ENCODE peak calls at places on chromosomes 6 and 20, in eight cellular contexts. D is astrocyte; J is PC-3; K is hepatocyte; N is CD8-positive, alpha-beta memory T cell; S is SK-N-SH; H is SJSA1; I is transverse colon. X is an unnamed sample.

GRCh38 chr20:64188682-64189529 is 24.7 kb downstream of the MYT1 start:
- DNase-seq in D (peak; percentile 44), J (peak; percentile 31), K (peak; percentile 95), N (no peak), S (peak; percentile 49), H (no peak), I (peak; percentile 12), X (no peak)

GRCh38 chr20:41006936-41007871 is 21.4 kb upstream of the TOP1 start:
- DNase-seq in D (no peak), J (no peak), K (no peak), N (no peak), S (no peak), H (no peak), I (no peak), X (no peak)

GRCh38 chr20:38167851-38168760 is 3.0 kb upstream of the TGM2 start:
- DNase-seq in D (peak; percentile 96), J (peak; percentile 98), K (peak; percentile 52), N (no peak), S (no peak), H (peak; percentile 70), I (peak; percentile 55), X (peak; percentile 30)

GRCh38 chr20:53995949-53996348 is 74.4 kb downstream of the BCAS1 start:
- DNase-seq in D (no peak), J (no peak), K (no peak), N (no peak), S (no peak), H (peak; percentile 33), I (no peak), X (no peak)

GRCh38 chr20:23666698-23667097 is 22.1 kb downstream of the CST4 start:
- DNase-seq in D (no peak), J (no peak), K (no peak), N (no peak), S (no peak), H (no peak), I (no peak), X (no peak)

GRCh38 chr6:54196905-54197304 is 85.7 kb downstream of the MLIP start:
- DNase-seq in D (no peak), J (no peak), K (no peak), N (no peak), S (no peak), H (no peak), I (no peak), X (no peak)

GRCh38 chr6:147205690-147206600 is 1.7 kb downstream of the STXBP5 start:
- DNase-seq in D (peak; percentile 22), J (no peak), K (no peak), N (no peak), S (peak; percentile 41), H (peak; percentile 9), I (peak; percentile 57), X (no peak)

GRCh38 chr20:31894980-31895675 is 24.7 kb downstream of the TTLL9 start:
- DNase-seq in D (peak; percentile 11), J (peak; percentile 72), K (peak; percentile 60), N (no peak), S (no peak), H (peak; percentile 40), I (peak; percentile 45), X (peak; percentile 88)

GRCh38 chr20:14062786-14063185 is 67.5 kb downstream of the MACROD2 start:
- DNase-seq in D (peak; percentile 15), J (peak; percentile 44), K (no peak), N (no peak), S (no peak), H (no peak), I (no peak), X (no peak)

GRCh38 chr6:99289701-99290100 is 59.8 kb downstream of the FAXC start:
- DNase-seq in D (no peak), J (no peak), K (no peak), N (no peak), S (no peak), H (no peak), I (no peak), X (no peak)

GRCh38 chr6:68776382-68776781 is 141.3 kb downstream of the ADGRB3 start:
- DNase-seq in D (no peak), J (no peak), K (no peak), N (no peak), S (no peak), H (no peak), I (no peak), X (no peak)

GRCh38 chr6:87908978-87909802 is 138.5 kb upstream of the SPACA1 start:
- DNase-seq in D (peak; percentile 74), J (no peak), K (no peak), N (no peak), S (no peak), H (peak; percentile 33), I (no peak), X (no peak)

GRCh38 chr6:170464080-170464479 is 89.0 kb downstream of the PSMB1 start:
- DNase-seq in D (no peak), J (no peak), K (no peak), N (no peak), S (no peak), H (no peak), I (no peak), X (no peak)

GRCh38 chr20:63544958-63545516 is 2.5 kb downstream of the SRMS start:
- DNase-seq in D (no peak), J (peak; percentile 97), K (peak; percentile 74), N (no peak), S (no peak), H (no peak), I (peak; percentile 78), X (no peak)

GRCh38 chr6:107642348-107643347 is 152.7 kb downstream of the SOBP start:
- DNase-seq in D (no peak), J (no peak), K (no peak), N (no peak), S (no peak), H (no peak), I (no peak), X (no peak)

GRCh38 chr6:42009844-42010184 is 40.5 kb upstream of the TAF8 start:
- DNase-seq in D (no peak), J (no peak), K (no peak), N (no peak), S (no peak), H (no peak), I (no peak), X (no peak)
- H3K27ac ChIP-seq in D (no peak overlapping the region), J (no peak overlapping the region), K (no peak overlapping the region), N (peak overlapping the region; percentile 36), S (no peak overlapping the region), H (no peak overlapping the region), I (no peak overlapping the region), X (no peak overlapping the region)

DNA sequence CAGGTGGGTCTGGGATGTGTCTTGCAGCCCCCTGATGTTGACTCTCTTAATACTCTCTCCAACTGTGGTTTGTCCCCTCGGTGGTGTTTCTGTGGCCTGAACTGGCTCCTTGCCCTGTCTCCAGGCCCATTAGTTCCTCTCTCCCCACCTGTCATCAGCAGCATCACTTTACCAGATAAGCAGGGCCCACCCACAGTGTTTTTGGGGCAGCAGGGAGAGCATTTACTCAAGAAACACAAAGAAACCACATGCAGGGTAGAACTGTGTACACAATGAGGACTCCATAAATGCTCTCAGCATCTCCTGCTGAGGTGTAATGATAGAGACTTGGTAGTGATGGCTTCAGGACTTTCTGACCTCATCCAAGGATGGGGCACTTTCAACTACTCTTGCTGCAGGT is 20.2 kb upstream of the MRPS18A start:
- DNase-seq in D (no peak), J (no peak), K (no peak), N (no peak), S (no peak), H (peak; percentile 68), I (no peak), X (no peak)
- H3K4me1 ChIP-seq in D (peaks cover 4% of the 10 kb centered on the region), J (peaks cover 27% of the 10 kb centered on the region), K (peaks cover 55% of the 10 kb centered on the region), N (no peaks in the 10 kb centered on the region), S (no peaks in the 10 kb centered on the region), H (peaks cover 59% of the 10 kb centered on the region), I (peaks cover 34% of the 10 kb centered on the region), X (peaks cover 66% of the 10 kb centered on the region)

DNA sequence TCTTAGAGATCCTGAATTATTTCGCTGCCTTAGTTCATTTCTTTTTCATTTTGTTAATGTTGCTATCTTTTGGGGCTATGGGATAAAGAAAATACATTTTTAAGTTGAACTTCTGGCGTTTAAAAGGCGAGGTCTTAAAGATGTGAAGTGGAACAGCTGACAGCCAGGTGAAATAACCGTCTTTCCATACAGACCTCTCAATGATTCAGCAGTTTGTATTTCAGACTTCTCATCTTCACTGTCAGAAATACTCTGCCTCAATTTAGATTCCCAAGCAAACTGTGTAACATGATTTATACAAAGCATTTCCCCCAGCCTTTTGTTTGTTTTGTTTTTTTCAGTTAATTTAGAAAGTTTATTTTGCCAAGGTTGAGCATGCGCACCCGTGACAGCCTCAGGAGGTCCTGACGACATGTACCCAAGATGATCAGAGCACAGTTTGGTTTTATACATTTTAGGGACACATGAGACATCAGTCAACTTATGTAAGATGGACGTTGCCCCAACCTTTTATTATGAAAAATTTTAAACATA is 40.0 kb downstream of the SLC9A8 start:
- DNase-seq in D (no peak), J (no peak), K (no peak), N (no peak), S (no peak), H (peak; percentile 74), I (no peak), X (no peak)
- H3K27ac ChIP-seq in D (no peak overlapping the region), J (no peak overlapping the region), K (no peak overlapping the region), N (no peak overlapping the region), S (peak overlapping the region; percentile 84), H (peak overlapping the region; percentile 61), I (no peak overlapping the region), X (no peak overlapping the region)

GRCh38 chr20:45051497-45052060 is 49.3 kb downstream of the KCNS1 start:
- DNase-seq in D (no peak), J (no peak), K (no peak), N (no peak), S (no peak), H (no peak), I (no peak), X (no peak)

GRCh38 chr20:45055056-45055455 is 45.9 kb downstream of the KCNS1 start:
- DNase-seq in D (no peak), J (no peak), K (no peak), N (no peak), S (no peak), H (no peak), I (no peak), X (no peak)

GRCh38 chr20:45049904-45050471 is 50.9 kb downstream of the KCNS1 start:
- DNase-seq in D (no peak), J (no peak), K (no peak), N (no peak), S (no peak), H (no peak), I (no peak), X (no peak)

GRCh38 chr20:45053441-45054351 is 47.2 kb downstream of the KCNS1 start:
- DNase-seq in D (no peak), J (no peak), K (no peak), N (no peak), S (no peak), H (no peak), I (no peak), X (no peak)

DNA sequence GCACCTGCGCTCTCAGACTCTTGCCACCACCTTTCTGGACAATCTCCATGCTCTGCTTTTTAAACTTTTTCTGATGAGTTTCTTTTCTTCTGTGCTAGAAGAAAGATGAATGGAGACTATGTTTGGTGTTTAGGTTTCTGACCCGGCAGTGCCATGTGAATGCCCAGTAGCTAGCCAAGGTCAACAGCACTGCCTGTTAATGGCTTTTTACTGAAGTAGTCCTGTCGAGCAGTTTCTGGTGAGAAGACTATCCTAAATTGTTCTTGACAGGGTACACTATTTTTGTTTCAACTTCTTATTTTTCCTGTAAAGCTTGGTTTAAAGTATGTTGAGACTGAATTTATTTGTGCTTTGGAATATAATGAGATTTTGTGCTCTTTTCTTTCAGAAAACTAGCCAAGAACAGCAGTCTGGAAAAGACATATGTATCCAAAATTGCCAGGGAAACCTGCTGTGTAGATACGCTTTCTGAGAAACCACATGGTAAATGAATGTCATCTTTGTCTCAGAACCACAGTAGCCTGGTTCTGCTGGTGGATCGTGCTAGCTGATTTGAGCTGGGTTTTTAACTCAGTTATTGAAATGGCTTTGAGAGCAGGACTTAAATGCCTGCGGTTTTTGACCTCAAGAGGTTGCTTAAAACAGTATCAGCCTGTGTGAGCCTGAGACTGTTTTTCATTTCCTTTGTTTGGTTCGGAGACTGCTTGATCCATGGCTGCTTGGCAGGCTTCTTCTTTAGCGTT is 48.1 kb downstream of the KCNS1 start:
- DNase-seq in D (peak; percentile 96), J (no peak), K (no peak), N (no peak), S (no peak), H (peak; percentile 54), I (no peak), X (no peak)
- H3K4me1 ChIP-seq in D (peaks cover 16% of the 10 kb centered on the region), J (peaks cover 12% of the 10 kb centered on the region), K (no peaks in the 10 kb centered on the region), N (peaks cover 60% of the 10 kb centered on the region), S (peaks cover 24% of the 10 kb centered on the region), H (peaks cover 27% of the 10 kb centered on the region), I (peaks cover 10% of the 10 kb centered on the region), X (peaks cover 54% of the 10 kb centered on the region)